ENCODE peak calls at places on chromosomes 16 and 17, in five cellular contexts. One of them, this sample, is unnamed.

GRCh38 chr16:80300456-80300855 is 240.3 kb upstream of the DYNLRB2 start:
- DNase-seq in NCI-H446 treated with DMSO at 0.1 percent for 48 hours: no peak
- DNase-seq in heart right ventricle: no peak
- DNase-seq in substantia nigra: no peak
- DNase-seq in stomach: no peak
- DNase-seq in this sample: no peak

GRCh38 chr17:43651621-43652480 is 9.9 kb downstream of the MEOX1 start:
- DNase-seq in NCI-H446 treated with DMSO at 0.1 percent for 48 hours: no peak
- DNase-seq in heart right ventricle: no peak
- DNase-seq in substantia nigra: no peak
- DNase-seq in stomach: no peak
- DNase-seq in this sample: no peak

GRCh38 chr16:901149-901548 is 69.6 kb downstream of the LMF1 start:
- DNase-seq in NCI-H446 treated with DMSO at 0.1 percent for 48 hours: no peak
- DNase-seq in heart right ventricle: no peak
- DNase-seq in substantia nigra: no peak
- DNase-seq in stomach: no peak
- DNase-seq in this sample: no peak

GRCh38 chr16:64950731-64951130 is 171.1 kb downstream of the CDH11 start:
- DNase-seq in NCI-H446 treated with DMSO at 0.1 percent for 48 hours: no peak
- DNase-seq in heart right ventricle: no peak
- DNase-seq in substantia nigra: no peak
- DNase-seq in stomach: no peak
- DNase-seq in this sample: no peak

GRCh38 chr16:19737306-19737975 is 19.4 kb downstream of the IQCK start:
- DNase-seq in NCI-H446 treated with DMSO at 0.1 percent for 48 hours: no peak
- DNase-seq in heart right ventricle: no peak
- DNase-seq in substantia nigra: no peak
- DNase-seq in stomach: no peak
- DNase-seq in this sample: no peak

GRCh38 chr17:8122923-8123694 is 797 bp downstream of the HES7 start:
- DNase-seq in NCI-H446 treated with DMSO at 0.1 percent for 48 hours: no peak
- DNase-seq in heart right ventricle: no peak
- DNase-seq in substantia nigra: no peak
- DNase-seq in stomach: no peak
- DNase-seq in this sample: peak

GRCh38 chr17:66676421-66676820 is 158.5 kb upstream of the CACNG5 start:
- DNase-seq in NCI-H446 treated with DMSO at 0.1 percent for 48 hours: no peak
- DNase-seq in heart right ventricle: no peak
- DNase-seq in substantia nigra: no peak
- DNase-seq in stomach: peak
- DNase-seq in this sample: no peak

GRCh38 chr16:78576941-78577340 is 477.5 kb downstream of the WWOX start:
- DNase-seq in NCI-H446 treated with DMSO at 0.1 percent for 48 hours: no peak
- DNase-seq in heart right ventricle: no peak
- DNase-seq in substantia nigra: no peak
- DNase-seq in stomach: no peak
- DNase-seq in this sample: no peak

GRCh38 chr17:43353364-43353763 is 45.4 kb upstream of the ARL4D start:
- DNase-seq in NCI-H446 treated with DMSO at 0.1 percent for 48 hours: no peak
- DNase-seq in heart right ventricle: no peak
- DNase-seq in substantia nigra: no peak
- DNase-seq in stomach: no peak
- DNase-seq in this sample: no peak

GRCh38 chr17:4901108-4901647 is 1.7 kb downstream of the CHRNE start:
- DNase-seq in NCI-H446 treated with DMSO at 0.1 percent for 48 hours: no peak
- DNase-seq in heart right ventricle: no peak
- DNase-seq in substantia nigra: no peak
- DNase-seq in stomach: no peak
- DNase-seq in this sample: no peak

GRCh38 chr16:6195966-6196365 is 1098.4 kb upstream of the EEF2KMT start:
- DNase-seq in NCI-H446 treated with DMSO at 0.1 percent for 48 hours: no peak
- DNase-seq in heart right ventricle: no peak
- DNase-seq in substantia nigra: no peak
- DNase-seq in stomach: no peak
- DNase-seq in this sample: no peak

GRCh38 chr17:39628655-39629493 is 2.1 kb downstream of the PPP1R1B start:
- DNase-seq in NCI-H446 treated with DMSO at 0.1 percent for 48 hours: no peak
- DNase-seq in heart right ventricle: no peak
- DNase-seq in substantia nigra: no peak
- DNase-seq in stomach: peak
- DNase-seq in this sample: no peak

GRCh38 chr17:61574542-61575351 is 16.3 kb downstream of the NACA2 start:
- DNase-seq in NCI-H446 treated with DMSO at 0.1 percent for 48 hours: peak
- DNase-seq in heart right ventricle: no peak
- DNase-seq in substantia nigra: no peak
- DNase-seq in stomach: no peak
- DNase-seq in this sample: no peak

GRCh38 chr17:31310877-31311276 is 3.0 kb downstream of the EVI2B start:
- DNase-seq in NCI-H446 treated with DMSO at 0.1 percent for 48 hours: no peak
- DNase-seq in heart right ventricle: no peak
- DNase-seq in substantia nigra: no peak
- DNase-seq in stomach: no peak
- DNase-seq in this sample: no peak

GRCh38 chr17:36602924-36603384 is 1.6 kb downstream of the MRM1 start:
- DNase-seq in NCI-H446 treated with DMSO at 0.1 percent for 48 hours: peak
- DNase-seq in heart right ventricle: no peak
- DNase-seq in substantia nigra: no peak
- DNase-seq in stomach: peak
- DNase-seq in this sample: peak

GRCh38 chr16:81376880-81377279 is 62.1 kb downstream of the GAN start:
- DNase-seq in NCI-H446 treated with DMSO at 0.1 percent for 48 hours: no peak
- DNase-seq in heart right ventricle: no peak
- DNase-seq in substantia nigra: no peak
- DNase-seq in stomach: no peak
- DNase-seq in this sample: no peak

GRCh38 chr17:33142703-33143299 is 150.3 kb downstream of the ASIC2 start:
- DNase-seq in NCI-H446 treated with DMSO at 0.1 percent for 48 hours: no peak
- DNase-seq in heart right ventricle: no peak
- DNase-seq in substantia nigra: no peak
- DNase-seq in stomach: no peak
- DNase-seq in this sample: no peak

GRCh38 chr17:28763804-28764266 is 20.0 kb downstream of the TRAF4 start:
- DNase-seq in NCI-H446 treated with DMSO at 0.1 percent for 48 hours: peak
- DNase-seq in heart right ventricle: no peak
- DNase-seq in substantia nigra: no peak
- DNase-seq in stomach: peak
- DNase-seq in this sample: peak

GRCh38 chr17:34562387-34562786 is 17.0 kb upstream of the TMEM132E start:
- DNase-seq in NCI-H446 treated with DMSO at 0.1 percent for 48 hours: no peak
- DNase-seq in heart right ventricle: no peak
- DNase-seq in substantia nigra: no peak
- DNase-seq in stomach: no peak
- DNase-seq in this sample: no peak

GRCh38 chr16:56451753-56452689 is 667 bp downstream of the OGFOD1 start:
- DNase-seq in NCI-H446 treated with DMSO at 0.1 percent for 48 hours: no peak
- DNase-seq in heart right ventricle: no peak
- DNase-seq in substantia nigra: no peak
- DNase-seq in stomach: no peak
- DNase-seq in this sample: no peak

GRCh38 chr17:55533611-55534010 is 22.4 kb upstream of the SMIM36 start:
- DNase-seq in NCI-H446 treated with DMSO at 0.1 percent for 48 hours: no peak
- DNase-seq in heart right ventricle: no peak
- DNase-seq in substantia nigra: no peak
- DNase-seq in stomach: no peak
- DNase-seq in this sample: no peak

GRCh38 chr16:69567031-69567680 is 1.4 kb downstream of the NFAT5 start:
- DNase-seq in NCI-H446 treated with DMSO at 0.1 percent for 48 hours: no peak
- DNase-seq in heart right ventricle: no peak
- DNase-seq in substantia nigra: peak
- DNase-seq in stomach: no peak
- DNase-seq in this sample: peak

GRCh38 chr16:82664181-82664580 is 37.4 kb downstream of the CDH13 start:
- DNase-seq in NCI-H446 treated with DMSO at 0.1 percent for 48 hours: no peak
- DNase-seq in heart right ventricle: no peak
- DNase-seq in substantia nigra: no peak
- DNase-seq in stomach: no peak
- DNase-seq in this sample: no peak

This sample was measured in central memory CD4-positive, alpha-beta T cell.